ENCODE peak calls at places on chromosomes 3 and 15, in five cellular contexts. K is AG04449; M is NCI-H2029; O is T-cell; N is stimulated activated CD8-positive, alpha-beta memory T cell treated with anti-CD3 and anti-CD28 coated beads, Interleukin-4, amount 100 ng/mL, for 4 hours. X is an unnamed sample.

GRCh38 chr3:117688583-117688982 is 979.0 kb downstream of the TUSC7 start:
- DNase-seq in N (no peak), M (peak), O (no peak), K (no peak), X (no peak)

GRCh38 chr15:28994830-28995180 is 109.0 kb downstream of the APBA2 start:
- DNase-seq in K (no peak), M (no peak), N (no peak), O (no peak), X (no peak)

GRCh38 chr3:178146406-178146831 is 389.8 kb upstream of the KCNMB2 start:
- DNase-seq in O (no peak), N (no peak), M (no peak), K (no peak), X (no peak)

GRCh38 chr15:48304398-48304797 is 26.8 kb upstream of the DUT start:
- DNase-seq in N (no peak), O (no peak), M (no peak), K (no peak), X (no peak)

GRCh38 chr3:179428876-179429548 is 22.3 kb downstream of the GNB4 start:
- DNase-seq in O (no peak), M (no peak), K (no peak), N (no peak), X (no peak)

GRCh38 chr15:36415643-36416042 is 163.8 kb upstream of the CDIN1 start:
- DNase-seq in M (no peak), K (peak), N (no peak), O (no peak), X (no peak)

GRCh38 chr3:49378249-49378899 is 20.2 kb upstream of the GPX1 start:
- DNase-seq in N (no peak), K (peak), M (no peak), O (no peak), X (peak)

GRCh38 chr3:196399485-196399945 is 32.7 kb downstream of the UBXN7 start:
- DNase-seq in M (no peak), O (no peak), K (no peak), N (no peak), X (no peak)

GRCh38 chr15:99925661-99926461 is 192.6 kb upstream of the LYSMD4 start:
- DNase-seq in N (peak), M (peak), K (no peak), O (peak), X (peak)

GRCh38 chr3:53044371-53045106 is 1.3 kb downstream of the SFMBT1 start:
- DNase-seq in M (no peak), N (no peak), K (no peak), O (peak), X (no peak)

GRCh38 chr15:33055962-33056361 is 138.6 kb downstream of the FMN1 start:
- DNase-seq in M (no peak), O (no peak), N (no peak), K (no peak), X (no peak)

GRCh38 chr3:185900228-185900627 is 37.6 kb downstream of the TRA2B start:
- DNase-seq in N (no peak), K (peak), M (no peak), O (no peak), X (no peak)

GRCh38 chr15:61890106-61890505 is 170.1 kb downstream of the VPS13C start:
- DNase-seq in O (no peak), M (no peak), N (no peak), K (no peak), X (no peak)

GRCh38 chr3:102896851-102897621 is 462.2 kb downstream of the ZPLD1 start:
- DNase-seq in O (no peak), M (no peak), N (no peak), K (no peak), X (no peak)

GRCh38 chr3:17176757-17177156 is 292.0 kb downstream of the PLCL2 start:
- DNase-seq in M (no peak), O (no peak), K (no peak), N (no peak), X (no peak)

GRCh38 chr3:150691414-150692040 is 12.2 kb downstream of the ERICH6 start:
- DNase-seq in O (no peak), N (no peak), K (no peak), M (no peak), X (no peak)

GRCh38 chr15:40382580-40383456 is at the start of gene KNSTRN:
- DNase-seq in N (peak), O (peak), M (peak), K (peak), X (peak)

GRCh38 chr3:11085078-11085840 is 69.0 kb upstream of the HRH1 start:
- DNase-seq in N (no peak), O (no peak), K (no peak), M (no peak), X (no peak)

GRCh38 chr3:170076715-170077238 is 39.0 kb downstream of the GPR160 start:
- DNase-seq in N (no peak), M (no peak), O (no peak), K (peak), X (no peak)

GRCh38 chr3:18559323-18559972 is 134.3 kb upstream of the SATB1 start:
- DNase-seq in M (peak), N (no peak), K (no peak), O (no peak), X (no peak)

GRCh38 chr3:65548848-65549625 is 489.7 kb downstream of the MAGI1 start:
- DNase-seq in M (peak), K (no peak), O (no peak), N (no peak), X (no peak)

GRCh38 chr3:152458725-152459515 is 190.2 kb downstream of the MBNL1 start:
- DNase-seq in O (no peak), M (no peak), K (no peak), N (no peak), X (no peak)

GRCh38 chr3:152097120-152097519 is 171.6 kb upstream of the MBNL1 start:
- DNase-seq in M (no peak), O (no peak), K (no peak), N (no peak), X (no peak)

GRCh38 chr3:72673011-72673771 is 175.1 kb downstream of the SHQ1 start:
- DNase-seq in O (no peak), K (no peak), M (no peak), N (no peak), X (no peak)

GRCh38 chr3:120410541-120410940 is 40.3 kb downstream of the FSTL1 start:
- DNase-seq in K (no peak), O (no peak), N (no peak), M (no peak), X (no peak)

GRCh38 chr3:195549001-195549400 is 5.9 kb upstream of the PPP1R2 start:
- DNase-seq in K (no peak), M (no peak), N (no peak), O (no peak), X (no peak)

GRCh38 chr3:21621396-21621695 is 129.7 kb downstream of the ZNF385D start:
- DNase-seq in M (no peak), N (no peak), K (peak), O (no peak), X (no peak)

GRCh38 chr15:93047621-93048425 is 41.2 kb downstream of the RGMA start:
- DNase-seq in K (no peak), N (no peak), O (peak), M (no peak), X (no peak)

GRCh38 chr3:122962149-122962548 is 65.4 kb downstream of the SEMA5B start:
- DNase-seq in K (no peak), O (no peak), N (no peak), M (no peak), X (no peak)

GRCh38 chr3:14138109-14138877 is 13.4 kb downstream of the TMEM43 start:
- DNase-seq in M (no peak), O (no peak), K (no peak), N (no peak), X (no peak)

GRCh38 chr15:31396881-31397560 is 70.4 kb downstream of the KLF13 start:
- DNase-seq in K (no peak), M (peak), O (no peak), N (no peak), X (peak)

GRCh38 chr3:171950373-171950772 is 89.0 kb upstream of the FNDC3B start:
- DNase-seq in M (no peak), K (no peak), O (no peak), N (no peak), X (no peak)

GRCh38 chr3:184679056-184679502 is 32.8 kb downstream of the MAGEF1 start:
- DNase-seq in K (no peak), M (no peak), O (no peak), N (no peak), X (no peak)

X was measured in suprapubic skin.